ENCODE peak calls at places on chromosomes 5 and 9, in four cellular contexts. F is fibroblast of the aortic adventitia; S is mucosa of gallbladder; R is stimulated activated CD4-positive, alpha-beta T cell treated with anti-CD3 and anti-CD28 coated beads, Interleukin-1b, Interleukin-23, amount 100 ng/mL, for 24 hours. V is an unnamed sample.

GRCh38 chr5:72032769-72033168 is 74.5 kb upstream of the MAP1B start:
- DNase-seq in F (no peak), S (no peak), R (no peak), V (no peak)

GRCh38 chr9:110890416-110890815 is 147.9 kb downstream of the LPAR1 start:
- DNase-seq in F (peak; percentile 22), S (no peak), R (no peak), V (no peak)

GRCh38 chr9:23011669-23012068 is 565.0 kb downstream of the DMRTA1 start:
- DNase-seq in F (no peak), S (no peak), R (no peak), V (no peak)

GRCh38 chr5:149140197-149141002 is 893 bp upstream of the ABLIM3 start:
- DNase-seq in F (no peak), S (no peak), R (no peak), V (no peak)

GRCh38 chr5:86917117-86917579 is 299.4 kb downstream of the COX7C start:
- DNase-seq in F (peak; percentile 37), S (peak; percentile 10), R (no peak), V (peak; percentile 12)

GRCh38 chr5:102537011-102537410 is 38.2 kb upstream of the SLCO6A1 start:
- DNase-seq in F (no peak), S (no peak), R (no peak), V (no peak)

GRCh38 chr9:130042931-130043653 is at the start of gene FNBP1:
- DNase-seq in F (peak; percentile 76), S (peak; percentile 79), R (peak; percentile 67), V (peak; percentile 73)

GRCh38 chr5:120538644-120539043 is 74.5 kb downstream of the PRR16 start:
- DNase-seq in F (peak; percentile 59), S (no peak), R (no peak), V (peak; percentile 1)

GRCh38 chr9:136944094-136944518 is 432 bp downstream of the FBXW5 start:
- DNase-seq in F (peak; percentile 44), S (no peak), R (no peak), V (peak; percentile 34)

GRCh38 chr5:154002093-154002492 is 36.6 kb downstream of the FAM114A2 start:
- DNase-seq in F (peak; percentile 85), S (peak; percentile 12), R (no peak), V (no peak)

GRCh38 chr5:6353602-6354001 is 24.7 kb downstream of the MED10 start:
- DNase-seq in F (no peak), S (no peak), R (no peak), V (no peak)

GRCh38 chr5:9594913-9595312 is 35.2 kb downstream of the TAS2R1 start:
- DNase-seq in F (no peak), S (no peak), R (no peak), V (no peak)

GRCh38 chr9:116335392-116335791 is 181.8 kb downstream of the PAPPA start:
- DNase-seq in F (no peak), S (no peak), R (no peak), V (no peak)

GRCh38 chr9:113359385-113359784 is 10.0 kb downstream of the BSPRY start:
- DNase-seq in F (no peak), S (no peak), R (no peak), V (no peak)

GRCh38 chr9:2262809-2263510 is 247.8 kb downstream of the SMARCA2 start:
- DNase-seq in F (peak; percentile 27), S (no peak), R (no peak), V (peak; percentile 19)

GRCh38 chr5:107653685-107654084 is 17.1 kb downstream of the EFNA5 start:
- DNase-seq in F (no peak), S (no peak), R (no peak), V (no peak)

GRCh38 chr5:143771229-143772001 is 40.5 kb upstream of the HMHB1 start:
- DNase-seq in F (peak; percentile 32), S (no peak), R (no peak), V (no peak)

GRCh38 chr5:28027851-28028250 is 989.5 kb upstream of the CDH9 start:
- DNase-seq in F (no peak), S (no peak), R (no peak), V (no peak)

GRCh38 chr9:33676746-33677505 is 118.4 kb upstream of the PRSS3 start:
- DNase-seq in F (peak; percentile 2), S (peak; percentile 10), R (peak; percentile 5), V (peak; percentile 51)

GRCh38 chr9:137034709-137035506 is 3.0 kb upstream of the FUT7 start:
- DNase-seq in F (peak; percentile 85), S (peak; percentile 84), R (peak; percentile 78), V (peak; percentile 58)

GRCh38 chr5:32534056-32534455 is 51.3 kb upstream of the SUB1 start:
- DNase-seq in F (peak; percentile 94), S (peak; percentile 20), R (no peak), V (no peak)

GRCh38 chr5:1174122-1174936 is 27.1 kb upstream of the SLC6A19 start:
- DNase-seq in F (peak; percentile 82), S (peak; percentile 74), R (peak; percentile 25), V (peak; percentile 73)

GRCh38 chr5:174767670-174768069 is 43.3 kb downstream of the MSX2 start:
- DNase-seq in F (no peak), S (no peak), R (no peak), V (no peak)

GRCh38 chr9:104485014-104485413 is 19.0 kb upstream of the OR13F1 start:
- DNase-seq in F (no peak), S (no peak), R (no peak), V (no peak)